ENCODE peak calls at places on chromosomes 11 and 22, in four cellular contexts. J is AG04450, Y is PC-3, I is cardiac muscle cell. N is an unnamed sample.

GRCh38 chr11:126152586-126152985 is 58.9 kb downstream of the RPUSD4 start:
- DNase-seq in J (no peak), Y (peak; percentile 52), I (no peak), N (no peak)

GRCh38 chr11:66646875-66647274 is 8.4 kb downstream of the RBM4 start:
- DNase-seq in J (no peak), Y (no peak), I (no peak), N (no peak)

GRCh38 chr22:30908051-30908461 is 60.5 kb downstream of the MORC2 start:
- DNase-seq in J (no peak), Y (no peak), I (no peak), N (no peak)

GRCh38 chr11:44502506-44502905 is 63.0 kb upstream of the CD82 start:
- DNase-seq in J (no peak), Y (no peak), I (no peak), N (no peak)

GRCh38 chr11:10392680-10393079 is 62.4 kb upstream of the AMPD3 start:
- DNase-seq in J (no peak), Y (no peak), I (no peak), N (no peak)

GRCh38 chr22:46064236-46064965 is 85.9 kb upstream of the PPARA start:
- DNase-seq in J (no peak), Y (peak; percentile 39), I (no peak), N (peak; percentile 51)

GRCh38 chr22:35552186-35552842 is 11.7 kb downstream of the RASD2 start:
- DNase-seq in J (no peak), Y (peak; percentile 9), I (peak; percentile 52), N (peak; percentile 63)

GRCh38 chr11:64690235-64690634 is 32.8 kb downstream of the NRXN2 start:
- DNase-seq in J (no peak), Y (no peak), I (no peak), N (no peak)

GRCh38 chr22:32997295-32997694 is 60.9 kb downstream of the SYN3 start:
- DNase-seq in J (no peak), Y (no peak), I (no peak), N (no peak)

GRCh38 chr22:27003301-27003700 is 345.9 kb downstream of the MIAT start:
- DNase-seq in J (no peak), Y (no peak), I (no peak), N (peak; percentile 16)

GRCh38 chr22:20442485-20443284 is 5.1 kb upstream of the SCARF2 start:
- DNase-seq in J (no peak), Y (no peak), I (no peak), N (no peak)

GRCh38 chr11:96265972-96266371 is 77.0 kb downstream of the MAML2 start:
- DNase-seq in J (no peak), Y (no peak), I (no peak), N (no peak)

GRCh38 chr11:91820709-91821108 is 403.9 kb upstream of the FAT3 start:
- DNase-seq in J (no peak), Y (no peak), I (no peak), N (no peak)

GRCh38 chr22:18145676-18146388 is 4.1 kb upstream of the USP18 start:
- DNase-seq in J (no peak), Y (no peak), I (no peak), N (no peak)

GRCh38 chr11:5420993-5421392 is 918 bp upstream of the OR51Q1 start:
- DNase-seq in J (no peak), Y (no peak), I (no peak), N (no peak)

GRCh38 chr11:91946397-91947090 is 278.1 kb upstream of the FAT3 start:
- DNase-seq in J (no peak), Y (no peak), I (no peak), N (no peak)

GRCh38 chr22:25781801-25782200 is 39.8 kb downstream of the MYO18B start:
- DNase-seq in J (no peak), Y (no peak), I (no peak), N (no peak)

GRCh38 chr22:22341736-22342135 is 97.2 kb downstream of the VPREB1 start:
- DNase-seq in J (no peak), Y (no peak), I (no peak), N (no peak)

GRCh38 chr11:32353884-32354283 is 81.5 kb downstream of the WT1 start:
- DNase-seq in J (no peak), Y (no peak), I (no peak), N (no peak)

GRCh38 chr22:38831166-38831945 is 12.5 kb downstream of the NPTXR start:
- DNase-seq in J (peak; percentile 10), Y (no peak), I (no peak), N (no peak)

GRCh38 chr22:19842386-19843106 is 12.1 kb downstream of the GNB1L start:
- DNase-seq in J (no peak), Y (no peak), I (no peak), N (no peak)

GRCh38 chr11:71488086-71488967 is 35.3 kb downstream of the NADSYN1 start:
- DNase-seq in J (peak; percentile 32), Y (peak; percentile 62), I (peak; percentile 44), N (peak; percentile 53)

GRCh38 chr11:1308745-1309497 is 511 bp downstream of the TOLLIP start:
- DNase-seq in J (no peak), Y (peak; percentile 12), I (no peak), N (no peak)

GRCh38 chr11:72483412-72484186 is 49.3 kb upstream of the CLPB start:
- DNase-seq in J (no peak), Y (peak; percentile 55), I (no peak), N (no peak)

GRCh38 chr11:45569776-45570175 is 95.6 kb downstream of the CHST1 start:
- DNase-seq in J (no peak), Y (no peak), I (no peak), N (no peak)

GRCh38 chr11:109590782-109591181 is 168.8 kb downstream of the C11orf87 start:
- DNase-seq in J (no peak), Y (no peak), I (no peak), N (no peak)

GRCh38 chr11:119446434-119446833 is 23.5 kb upstream of the THY1 start:
- DNase-seq in J (no peak), Y (no peak), I (no peak), N (no peak)

GRCh38 chr11:83881428-83881827 is 595.3 kb upstream of the CCDC90B start:
- DNase-seq in J (no peak), Y (peak; percentile 4), I (no peak), N (no peak)
- H3K27ac ChIP-seq in J (no peak overlapping the region), Y (no peak overlapping the region), I (no peak overlapping the region), N (no peak overlapping the region)

GRCh38 chr11:68296344-68297051 is 15.9 kb upstream of the LRP5 start:
- DNase-seq in J (no peak), Y (no peak), I (no peak), N (no peak)
- H3K27ac ChIP-seq in J (no peak overlapping the region), Y (no peak overlapping the region), I (no peak overlapping the region), N (no peak overlapping the region)

GRCh38 chr11:19196458-19196857 is 5.3 kb downstream of the CSRP3 start:
- DNase-seq in J (no peak), Y (no peak), I (no peak), N (no peak)

GRCh38 chr11:19199037-19199436 is 2.7 kb downstream of the CSRP3 start:
- DNase-seq in J (no peak), Y (no peak), I (no peak), N (no peak)

GRCh38 chr11:19201737-19202605 is at the start of gene CSRP3:
- DNase-seq in J (no peak), Y (no peak), I (peak; percentile 86), N (no peak)

GRCh38 chr11:19199766-19200165 is 2.0 kb downstream of the CSRP3 start:
- DNase-seq in J (no peak), Y (peak; percentile 13), I (no peak), N (no peak)

DNA sequence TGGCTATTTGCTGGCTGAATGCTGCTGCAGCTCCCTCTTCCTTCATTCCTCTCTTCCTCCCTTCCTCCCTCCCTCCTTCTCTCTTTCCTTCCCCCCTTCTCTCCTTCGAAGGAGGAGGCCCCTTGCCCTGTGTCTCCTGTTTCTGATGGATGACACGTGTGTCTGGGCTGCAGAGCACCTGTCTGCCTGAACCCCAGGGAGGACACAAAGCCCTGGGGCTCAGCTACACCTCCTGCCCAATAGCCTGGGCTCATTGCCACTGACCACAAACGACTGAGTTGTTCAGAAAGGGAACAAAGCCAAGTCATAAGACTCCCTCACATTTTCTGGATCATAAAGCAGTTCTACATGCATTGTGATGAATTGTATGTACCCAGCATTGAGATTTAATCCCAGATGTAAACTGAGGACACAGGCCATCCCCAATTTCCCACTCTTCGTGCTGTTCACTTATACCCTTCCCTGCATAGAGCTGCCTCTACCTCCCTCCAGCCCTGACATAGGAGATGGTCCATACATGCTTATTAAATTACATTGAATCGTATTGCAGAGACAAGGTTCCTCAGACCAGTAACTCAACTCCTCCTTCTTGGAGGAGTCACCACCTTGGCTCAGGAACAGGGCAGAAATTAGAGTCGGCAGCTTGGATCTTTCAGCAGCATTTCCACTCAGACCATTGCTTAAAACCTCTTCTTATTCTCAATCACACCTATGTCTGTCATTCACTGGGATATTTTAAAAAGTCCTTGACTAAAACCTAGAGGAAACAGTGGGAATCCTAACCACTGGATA is 1.2 kb downstream of the CSRP3 start:
- DNase-seq in J (peak; percentile 11), Y (peak; percentile 89), I (no peak), N (no peak)
- H3K27ac ChIP-seq in J (no peak overlapping the region), Y (peak overlapping the region; percentile 49), I (peak overlapping the region; percentile 91), N (no peak overlapping the region)

DNA sequence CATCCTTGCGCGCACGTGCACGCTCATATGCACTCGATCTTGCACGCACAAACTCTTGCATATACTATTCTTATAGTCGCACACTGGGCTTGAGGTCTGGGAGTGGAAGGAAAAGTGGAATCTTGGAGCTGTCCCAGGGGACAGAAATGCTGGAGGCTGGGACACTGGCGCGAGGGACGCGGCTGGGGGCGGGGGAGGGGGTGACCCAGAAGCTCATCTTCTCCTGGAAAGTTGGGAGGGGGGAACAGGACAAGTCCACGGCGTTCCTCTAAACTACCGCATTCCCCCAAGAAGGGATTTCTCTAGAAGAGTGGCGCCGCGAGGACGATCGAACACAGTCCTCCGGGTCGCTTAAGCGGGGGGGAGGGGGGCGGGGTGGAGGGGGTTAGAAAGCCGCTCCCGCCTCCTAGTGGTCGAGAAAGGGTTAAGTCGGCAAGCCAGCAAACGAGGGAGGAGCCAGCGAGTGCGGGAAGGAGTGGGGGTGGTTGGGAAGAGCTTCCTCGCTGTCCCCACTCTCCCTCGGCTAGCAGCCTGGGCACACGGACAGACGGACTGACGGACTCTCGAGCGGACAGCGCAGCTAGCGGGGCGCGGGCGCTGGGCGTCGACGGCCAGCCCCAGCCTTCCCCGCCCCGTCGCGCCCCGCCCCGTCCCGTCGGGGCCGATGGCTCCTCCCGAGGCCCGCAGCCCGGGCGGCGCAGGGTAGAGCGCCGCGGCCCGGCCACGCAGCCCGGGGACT is at the start of gene RTN4RL2:
- DNase-seq in J (no peak), Y (peak; percentile 72), I (peak; percentile 67), N (no peak)
- H3K27ac ChIP-seq in J (no peak within 1 kb of the TSS), Y (no peak within 1 kb of the TSS), I (no peak within 1 kb of the TSS), N (no peak within 1 kb of the TSS)

N was measured in ovary.